ENCODE peak calls at places on chromosomes 13 and 19, in eight cellular contexts. W is naive thymus-derived CD8-positive, alpha-beta T cell; E is astrocyte of the spinal cord; G is AG04449; Z is stimulated activated naive B cell treated with anti-CD40 and anti-IgM and Interleukin-4, amounts not matched to agents 10 μg/mL and 1 μg/mL and 100 μg/mL, for 72 hours; H is gastrocnemius medialis; K is iPS-NIHi11; B is astrocyte of the hippocampus. Y is an unnamed sample.

GRCh38 chr13:77267362-77267761 is 59.5 kb downstream of the MYCBP2 start:
- DNase-seq in Z (no peak), H (no peak), B (no peak), K (no peak), G (no peak), W (no peak), E (no peak), Y (no peak)

GRCh38 chr13:102286326-102286725 is 115.5 kb downstream of the FGF14 start:
- DNase-seq in K (no peak), W (no peak), G (no peak), Z (no peak), H (no peak), B (peak; percentile 85), E (peak; percentile 84), Y (peak; percentile 73)

GRCh38 chr19:5498817-5499535 is 43.8 kb downstream of the ZNRF4 start:
- DNase-seq in H (no peak), G (no peak), E (no peak), B (no peak), K (peak; percentile 86), W (no peak), Z (no peak), Y (no peak)

GRCh38 chr19:5103812-5104410 is 135.0 kb downstream of the KDM4B start:
- DNase-seq in Z (no peak), W (no peak), H (no peak), K (no peak), G (no peak), B (no peak), E (no peak), Y (no peak)

GRCh38 chr13:98570929-98571372 is 6.0 kb downstream of the STK24 start:
- DNase-seq in G (no peak), K (no peak), B (no peak), H (peak; percentile 28), E (peak; percentile 50), W (peak; percentile 54), Z (peak; percentile 59), Y (no peak)

GRCh38 chr19:8370176-8371010 is 6.4 kb downstream of the ANGPTL4 start:
- DNase-seq in Z (no peak), G (no peak), K (no peak), B (no peak), W (no peak), H (no peak), E (no peak), Y (no peak)

GRCh38 chr19:13812544-13812943 is 17.3 kb downstream of the ZSWIM4 start:
- DNase-seq in Z (no peak), K (no peak), G (no peak), W (no peak), B (no peak), E (no peak), H (no peak), Y (no peak)

GRCh38 chr13:94968040-94968756 is 255.9 kb upstream of the SOX21 start:
- DNase-seq in H (no peak), E (peak; percentile 35), K (peak; percentile 68), G (no peak), B (peak; percentile 73), W (no peak), Z (no peak), Y (no peak)

GRCh38 chr13:32984857-32985626 is 31.2 kb upstream of the KL start:
- DNase-seq in K (no peak), B (no peak), G (no peak), W (no peak), H (no peak), Z (no peak), E (no peak), Y (no peak)

GRCh38 chr19:35063940-35064818 is 22.7 kb downstream of the HPN start:
- DNase-seq in G (no peak), H (no peak), B (peak; percentile 45), K (no peak), W (no peak), Z (no peak), E (peak; percentile 69), Y (peak; percentile 46)

GRCh38 chr19:18762125-18763023 is 28.7 kb downstream of the COMP start:
- DNase-seq in K (peak; percentile 79), E (peak; percentile 35), W (no peak), H (peak; percentile 89), Z (no peak), B (peak; percentile 91), G (no peak), Y (no peak)

GRCh38 chr13:30376426-30377311 is 45.6 kb upstream of the UBE2L5 start:
- DNase-seq in K (no peak), H (no peak), E (no peak), Z (peak; percentile 56), G (no peak), B (no peak), W (peak; percentile 84), Y (no peak)

GRCh38 chr19:51272183-51272817 is 21.4 kb downstream of the SIGLECL1 start:
- DNase-seq in B (no peak), K (no peak), H (no peak), G (no peak), Z (no peak), W (no peak), E (no peak), Y (no peak)

GRCh38 chr19:16303755-16304154 is 20.9 kb upstream of the KLF2 start:
- DNase-seq in Z (no peak), E (no peak), K (no peak), G (no peak), B (no peak), H (no peak), W (no peak), Y (no peak)

GRCh38 chr13:98976941-98977340 is 923 bp downstream of the DOCK9 start:
- DNase-seq in G (no peak), E (peak; percentile 41), B (peak; percentile 53), W (no peak), K (no peak), Z (no peak), H (no peak), Y (no peak)